ENCODE peak calls at places on chromosomes 2 and 18, in eight cellular contexts. F is mammary epithelial cell, O is fibroblast of lung, A is breast epithelium, V is body of pancreas, U is tibial artery, Z is HCT116, G is GM12878. H is an unnamed sample.

GRCh38 chr2:119476301-119477117 is 44.9 kb downstream of the TMEM37 start:
- DNase-seq in F (peak; percentile 39), O (peak; percentile 59), A (no peak), V (peak; percentile 80), U (peak; percentile 67), Z (peak; percentile 78), G (no peak), H (no peak)

GRCh38 chr2:1784087-1784486 is 39.8 kb upstream of the PXDN start:
- DNase-seq in F (no peak), O (peak; percentile 29), A (no peak), V (no peak), U (peak; percentile 31), Z (no peak), G (no peak), H (no peak)

GRCh38 chr2:221570321-221571107 is 1.6 kb downstream of the EPHA4 start:
- DNase-seq in F (peak; percentile 48), O (peak; percentile 54), A (no peak), V (no peak), U (peak; percentile 65), Z (no peak), G (no peak), H (peak; percentile 31)

GRCh38 chr2:231246171-231246842 is 47.9 kb downstream of the ARMC9 start:
- DNase-seq in F (no peak), O (no peak), A (no peak), V (peak; percentile 19), U (no peak), Z (no peak), G (no peak), H (no peak)

GRCh38 chr18:12013186-12013916 is 32.0 kb downstream of the IMPA2 start:
- DNase-seq in F (no peak), O (no peak), A (no peak), V (peak; percentile 72), U (no peak), Z (no peak), G (no peak), H (no peak)

GRCh38 chr2:191103793-191104192 is 47.0 kb downstream of the STAT4 start:
- DNase-seq in F (peak; percentile 52), O (no peak), A (no peak), V (no peak), U (no peak), Z (no peak), G (no peak), H (no peak)

GRCh38 chr2:8849322-8849721 is 11.9 kb upstream of the KIDINS220 start:
- DNase-seq in F (peak; percentile 42), O (peak; percentile 55), A (no peak), V (no peak), U (no peak), Z (no peak), G (no peak), H (no peak)

GRCh38 chr2:105674406-105674805 is 70.3 kb upstream of the NCK2 start:
- DNase-seq in F (no peak), O (peak; percentile 26), A (no peak), V (no peak), U (no peak), Z (no peak), G (no peak), H (peak; percentile 19)

GRCh38 chr18:43013489-43013888 is 102.0 kb downstream of the RIT2 start:
- DNase-seq in F (no peak), O (peak; percentile 21), A (no peak), V (no peak), U (no peak), Z (no peak), G (no peak), H (no peak)

GRCh38 chr2:177449159-177449558 is 56.6 kb downstream of the AGPS start:
- DNase-seq in F (no peak), O (no peak), A (no peak), V (no peak), U (no peak), Z (no peak), G (no peak), H (no peak)
- TF ChIP-seq CTCF in F (no peak), O (no peak), A (no peak), V (no peak), U (no peak), Z (no peak), G (no peak), H (no peak)

DNA sequence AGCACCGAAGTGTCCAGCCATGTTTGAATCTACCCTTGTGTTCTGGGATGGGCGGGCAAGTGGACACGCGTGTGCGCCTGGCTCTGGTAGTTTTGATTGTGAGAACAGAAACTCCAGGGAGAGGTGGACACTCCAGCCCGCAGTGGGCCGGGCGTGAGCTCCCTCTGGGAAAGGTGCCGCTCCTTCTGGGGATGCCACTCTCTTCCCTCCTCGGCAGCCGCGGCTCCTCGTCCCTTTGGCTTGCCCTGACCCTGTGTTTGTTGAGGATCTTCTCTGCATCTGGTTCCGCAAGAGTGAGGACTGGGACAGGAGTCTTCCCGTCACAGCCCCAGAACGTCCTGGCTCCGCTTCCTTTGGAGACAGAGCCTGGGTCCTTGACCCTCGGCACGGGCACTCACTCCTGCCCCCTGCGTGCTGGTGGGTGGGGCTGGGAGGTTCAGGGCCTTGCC is 1.3 kb downstream of the CTDP1 start:
- DNase-seq in F (no peak), O (no peak), A (no peak), V (no peak), U (peak; percentile 62), Z (no peak), G (no peak), H (no peak)
- H3K4me1 ChIP-seq in F (peaks cover 22% of the 10 kb centered on the region), O (peaks cover 8% of the 10 kb centered on the region), A (peaks cover 23% of the 10 kb centered on the region), V (peaks cover 47% of the 10 kb centered on the region), U (peaks cover 39% of the 10 kb centered on the region), Z (peaks cover 11% of the 10 kb centered on the region), G (peaks cover 33% of the 10 kb centered on the region), H (no peaks in the 10 kb centered on the region)

GRCh38 chr2:84421197-84421596 is 37.9 kb downstream of the SUCLG1 start:
- DNase-seq in F (no peak), O (no peak), A (no peak), V (no peak), U (no peak), Z (no peak), G (no peak), H (no peak)

GRCh38 chr2:84427235-84428138 is 31.6 kb downstream of the SUCLG1 start:
- DNase-seq in F (peak; percentile 34), O (peak; percentile 57), A (no peak), V (no peak), U (no peak), Z (no peak), G (no peak), H (no peak)

GRCh38 chr2:84421791-84422190 is 37.3 kb downstream of the SUCLG1 start:
- DNase-seq in F (no peak), O (no peak), A (no peak), V (no peak), U (no peak), Z (no peak), G (no peak), H (no peak)

GRCh38 chr2:84429328-84429727 is 29.8 kb downstream of the SUCLG1 start:
- DNase-seq in F (no peak), O (no peak), A (no peak), V (no peak), U (no peak), Z (no peak), G (no peak), H (no peak)

DNA sequence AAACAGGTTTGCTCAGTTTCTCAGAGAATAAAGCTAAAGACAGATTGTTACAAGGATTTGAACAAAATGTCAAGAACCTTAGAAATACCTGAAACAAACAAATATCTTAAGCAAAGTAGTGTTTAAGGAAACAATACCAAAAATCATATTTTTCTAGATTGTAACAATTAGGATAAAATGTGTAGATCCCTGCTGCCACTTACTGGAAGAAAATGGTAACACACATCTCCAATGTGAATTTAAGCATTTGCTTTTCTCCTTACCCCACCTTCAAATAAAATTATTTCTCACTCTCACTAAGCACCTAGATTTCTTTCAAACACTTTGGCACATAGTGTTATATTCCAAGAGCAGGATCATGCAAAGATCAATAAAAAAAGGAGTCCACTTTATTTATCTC is 34.9 kb downstream of the SUCLG1 start:
- DNase-seq in F (no peak), O (peak; percentile 33), A (no peak), V (no peak), U (no peak), Z (no peak), G (no peak), H (no peak)
- H3K36me3 ChIP-seq in F (peaks cover 10% of the 10 kb centered on the region), O (no peaks in the 10 kb centered on the region), A (no peaks in the 10 kb centered on the region), V (no peaks in the 10 kb centered on the region), U (peaks cover 52% of the 10 kb centered on the region), Z (peaks cover 4% of the 10 kb centered on the region), G (peaks cover 13% of the 10 kb centered on the region), H (no peaks in the 10 kb centered on the region)

DNA sequence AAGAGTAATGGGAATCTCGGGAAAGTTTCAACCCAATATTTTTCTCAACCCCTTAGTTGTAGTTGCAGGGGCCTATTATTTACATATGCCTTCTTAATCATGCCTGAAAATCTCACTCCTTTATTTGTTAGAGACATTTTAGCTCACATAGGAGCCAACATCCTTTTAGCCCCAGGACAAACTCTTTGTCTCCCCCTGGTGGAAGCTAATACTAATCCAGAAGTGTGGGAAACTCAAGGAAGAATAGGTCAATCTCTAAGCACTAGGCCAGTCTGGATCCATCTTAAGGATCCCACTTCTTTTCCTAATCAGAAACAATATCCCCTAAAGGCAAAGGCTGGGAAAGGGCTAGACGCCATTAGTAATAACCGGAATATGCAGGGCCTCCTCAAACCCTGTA is 550.9 kb upstream of the PKDCC start:
- DNase-seq in F (no peak), O (no peak), A (no peak), V (no peak), U (no peak), Z (no peak), G (no peak), H (no peak)
- TF ChIP-seq CTCF in F (peak; percentile 28), O (no peak), A (no peak), V (no peak), U (no peak), Z (peak; percentile 55), G (peak; percentile 29), H (no peak)

DNA sequence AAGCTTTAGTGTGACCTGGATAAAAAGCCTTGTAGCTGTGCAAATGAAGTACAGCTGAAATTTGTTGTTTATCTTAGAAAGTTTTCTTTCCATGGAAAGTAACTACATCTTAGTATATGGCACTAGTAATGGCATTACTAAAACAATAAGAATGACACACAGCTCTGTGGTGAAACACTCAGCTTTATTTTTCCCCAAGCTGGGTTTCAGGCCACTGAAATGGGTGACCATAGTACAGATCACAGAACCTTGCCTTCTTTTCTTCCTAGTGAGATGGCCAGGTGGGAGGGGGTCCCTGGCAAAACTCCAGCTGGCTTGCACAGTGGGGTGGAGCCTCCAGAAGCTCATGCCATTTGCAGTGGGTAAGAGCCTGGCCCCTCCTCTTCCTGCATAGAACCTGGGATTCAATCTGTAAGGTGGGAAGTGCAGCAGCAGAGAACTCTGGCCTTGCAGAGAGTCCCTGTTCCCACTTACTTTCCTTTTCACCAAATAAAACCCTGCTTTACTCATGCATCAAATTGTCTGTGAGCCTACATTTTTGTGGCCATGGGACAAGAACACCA is 17.6 kb upstream of the GRP start:
- DNase-seq in F (no peak), O (no peak), A (no peak), V (no peak), U (no peak), Z (no peak), G (no peak), H (no peak)
- H3K4me1 ChIP-seq in F (no peaks in the 10 kb centered on the region), O (no peaks in the 10 kb centered on the region), A (no peaks in the 10 kb centered on the region), V (no peaks in the 10 kb centered on the region), U (no peaks in the 10 kb centered on the region), Z (no peaks in the 10 kb centered on the region), G (no peaks in the 10 kb centered on the region), H (no peaks in the 10 kb centered on the region)

DNA sequence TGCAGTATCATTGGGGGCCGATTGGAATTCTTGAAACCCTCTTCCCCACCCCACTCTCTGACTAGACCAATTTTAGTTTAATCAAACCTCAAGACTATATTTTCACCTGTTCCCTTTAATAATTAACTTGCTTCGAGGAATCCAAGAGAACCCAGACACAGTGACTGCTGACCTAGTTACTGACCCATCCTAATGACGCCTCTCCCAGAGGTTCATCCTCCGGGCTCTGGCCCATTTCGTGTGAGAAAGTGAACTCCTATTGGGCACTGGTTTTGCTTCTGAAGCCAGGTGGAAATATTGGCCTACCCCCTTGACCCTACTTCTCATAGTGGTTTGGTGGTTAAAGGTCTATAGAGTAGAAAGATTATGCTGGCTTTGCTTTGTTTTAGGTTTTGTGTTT is 39.9 kb downstream of the RPL37A start:
- DNase-seq in F (no peak), O (no peak), A (no peak), V (no peak), U (no peak), Z (no peak), G (no peak), H (no peak)
- H3K36me3 ChIP-seq in F (no peaks in the 10 kb centered on the region), O (no peaks in the 10 kb centered on the region), A (no peaks in the 10 kb centered on the region), V (no peaks in the 10 kb centered on the region), U (no peaks in the 10 kb centered on the region), Z (no peaks in the 10 kb centered on the region), G (no peaks in the 10 kb centered on the region), H (no peaks in the 10 kb centered on the region)

H was measured in uterus.